ENCODE peak calls at places on chromosome 5, in six cellular contexts. L, I, T, E, D and U are unnamed samples.

GRCh38 chr5:114055318-114055788 is 306.5 kb upstream of the KCNN2 start:
- DNase-seq in L (no peak), I (no peak), T (no peak), E (peak), D (peak), U (peak)

GRCh38 chr5:53011233-53011632 is 22.1 kb downstream of the ITGA2 start:
- DNase-seq in L (no peak), I (no peak), T (no peak), E (no peak), D (no peak), U (no peak)

GRCh38 chr5:179287071-179287470 is 58.2 kb downstream of the ADAMTS2 start:
- DNase-seq in L (no peak), I (no peak), T (no peak), E (no peak), D (no peak), U (peak)

GRCh38 chr5:111225926-111226325 is 1.7 kb downstream of the CAMK4 start:
- DNase-seq in L (peak), I (no peak), T (no peak), E (no peak), D (no peak), U (no peak)

GRCh38 chr5:98428806-98429205 is 344.7 kb upstream of the RGMB start:
- DNase-seq in L (no peak), I (no peak), T (no peak), E (no peak), D (no peak), U (no peak)

GRCh38 chr5:106875591-106876297 is 795.0 kb downstream of the EFNA5 start:
- DNase-seq in L (no peak), I (peak), T (no peak), E (no peak), D (no peak), U (no peak)

GRCh38 chr5:113031557-113031956 is 55.0 kb downstream of the DCP2 start:
- DNase-seq in L (no peak), I (no peak), T (no peak), E (no peak), D (no peak), U (no peak)

GRCh38 chr5:127321465-127321864 is 30.9 kb downstream of the MEGF10 start:
- DNase-seq in L (no peak), I (no peak), T (no peak), E (no peak), D (no peak), U (no peak)

GRCh38 chr5:121021688-121022087 is 557.6 kb downstream of the PRR16 start:
- DNase-seq in L (no peak), I (no peak), T (no peak), E (no peak), D (no peak), U (no peak)

GRCh38 chr5:6402939-6403338 is 24.6 kb upstream of the MED10 start:
- DNase-seq in L (no peak), I (no peak), T (no peak), E (no peak), D (no peak), U (no peak)

GRCh38 chr5:42689391-42689790 is 67.2 kb upstream of the CCDC152 start:
- DNase-seq in L (no peak), I (peak), T (no peak), E (no peak), D (no peak), U (no peak)

GRCh38 chr5:168790037-168790635 is 211.0 kb upstream of the PANK3 start:
- DNase-seq in L (no peak), I (no peak), T (no peak), E (no peak), D (no peak), U (no peak)

GRCh38 chr5:139657363-139658321 is 9.5 kb downstream of the CXXC5 start:
- DNase-seq in L (no peak), I (no peak), T (no peak), E (peak), D (peak), U (no peak)

GRCh38 chr5:150517272-150518152 is 9.6 kb downstream of the NDST1 start:
- DNase-seq in L (no peak), I (peak), T (no peak), E (peak), D (peak), U (peak)

GRCh38 chr5:154559398-154560276 is 81.6 kb upstream of the HAND1 start:
- DNase-seq in L (no peak), I (no peak), T (no peak), E (no peak), D (no peak), U (no peak)

GRCh38 chr5:95399034-95399433 is 7.9 kb downstream of the FAM81B start:
- DNase-seq in L (no peak), I (no peak), T (no peak), E (no peak), D (no peak), U (no peak)

GRCh38 chr5:124661317-124662141 is 84.9 kb downstream of the ZNF608 start:
- DNase-seq in L (no peak), I (peak), T (no peak), E (peak), D (no peak), U (no peak)

GRCh38 chr5:126101901-126102300 is 321.3 kb upstream of the GRAMD2B start:
- DNase-seq in L (no peak), I (no peak), T (no peak), E (no peak), D (no peak), U (no peak)

GRCh38 chr5:166370928-166371690 is 1920.3 kb upstream of the WWC1 start:
- DNase-seq in L (no peak), I (peak), T (no peak), E (no peak), D (no peak), U (no peak)

GRCh38 chr5:166369326-166369725 is 1922.1 kb upstream of the WWC1 start:
- DNase-seq in L (no peak), I (no peak), T (no peak), E (no peak), D (no peak), U (no peak)

GRCh38 chr5:166367391-166367790 is 1924.1 kb upstream of the WWC1 start:
- DNase-seq in L (no peak), I (no peak), T (no peak), E (no peak), D (no peak), U (no peak)

GRCh38 chr5:166373817-166374216 is 1917.6 kb upstream of the WWC1 start:
- DNase-seq in L (no peak), I (no peak), T (no peak), E (no peak), D (no peak), U (no peak)

GRCh38 chr5:166369817-166370216 is 1921.6 kb upstream of the WWC1 start:
- DNase-seq in L (no peak), I (no peak), T (no peak), E (no peak), D (no peak), U (no peak)
- H3K27ac ChIP-seq in L (no peak), I (no peak), T (no peak), E (no peak), D (no peak), U (no peak)

GRCh38 chr5:93716453-93716852 is 24.9 kb downstream of the POU5F2 start:
- DNase-seq in L (no peak), I (no peak), T (no peak), E (no peak), D (no peak), U (no peak)
- H3K27ac ChIP-seq in L (no peak), I (no peak), T (no peak), E (no peak), D (no peak), U (no peak)

GRCh38 chr5:74173260-74173659 is 467.3 kb downstream of the ENC1 start:
- DNase-seq in L (no peak), I (no peak), T (no peak), E (no peak), D (no peak), U (no peak)
- H3K27ac ChIP-seq in L (no peak), I (no peak), T (no peak), E (no peak), D (no peak), U (no peak)

GRCh38 chr5:173472784-173473278 is 143.6 kb downstream of the BOD1 start:
- DNase-seq in L (no peak), I (no peak), T (no peak), E (peak), D (peak), U (no peak)

GRCh38 chr5:173475780-173476179 is 140.7 kb downstream of the BOD1 start:
- DNase-seq in L (no peak), I (no peak), T (no peak), E (no peak), D (no peak), U (no peak)

GRCh38 chr5:173472164-173472563 is 143.9 kb upstream of the STC2 start:
- DNase-seq in L (no peak), I (peak), T (peak), E (peak), D (peak), U (no peak)

GRCh38 chr5:173474881-173475287 is 141.6 kb downstream of the BOD1 start:
- DNase-seq in L (no peak), I (peak), T (no peak), E (no peak), D (no peak), U (no peak)

DNA sequence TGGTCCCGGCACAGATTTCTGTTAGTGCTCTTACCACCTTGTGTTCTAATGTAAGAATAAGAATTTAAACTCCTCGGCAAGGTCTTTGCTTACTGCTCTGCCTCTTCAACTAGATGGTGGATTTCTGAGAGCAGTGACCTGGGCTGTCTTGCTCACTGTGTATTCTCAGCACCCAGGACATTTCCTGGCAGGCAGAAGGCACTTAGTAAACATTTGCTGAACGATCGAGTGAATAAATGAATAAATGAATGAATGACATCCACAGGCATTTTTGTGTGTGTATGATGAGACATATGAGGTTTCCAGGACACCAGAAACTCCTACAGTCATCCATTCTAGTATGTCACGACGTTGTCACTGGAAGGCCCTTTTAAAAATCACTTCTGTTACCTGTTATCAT is 143.2 kb downstream of the BOD1 start:
- DNase-seq in L (no peak), I (peak), T (no peak), E (no peak), D (no peak), U (no peak)
- H3K27ac ChIP-seq in L (no peak), I (peak), T (peak), E (peak), D (peak), U (peak)

GRCh38 chr5:66561366-66561990 is 34.7 kb upstream of the MAST4 start:
- DNase-seq in L (no peak), I (no peak), T (no peak), E (no peak), D (no peak), U (no peak)

GRCh38 chr5:66567474-66567873 is 28.7 kb upstream of the MAST4 start:
- DNase-seq in L (no peak), I (no peak), T (no peak), E (no peak), D (no peak), U (no peak)

GRCh38 chr5:66560371-66560770 is 35.8 kb upstream of the MAST4 start:
- DNase-seq in L (no peak), I (no peak), T (no peak), E (no peak), D (no peak), U (no peak)

DNA sequence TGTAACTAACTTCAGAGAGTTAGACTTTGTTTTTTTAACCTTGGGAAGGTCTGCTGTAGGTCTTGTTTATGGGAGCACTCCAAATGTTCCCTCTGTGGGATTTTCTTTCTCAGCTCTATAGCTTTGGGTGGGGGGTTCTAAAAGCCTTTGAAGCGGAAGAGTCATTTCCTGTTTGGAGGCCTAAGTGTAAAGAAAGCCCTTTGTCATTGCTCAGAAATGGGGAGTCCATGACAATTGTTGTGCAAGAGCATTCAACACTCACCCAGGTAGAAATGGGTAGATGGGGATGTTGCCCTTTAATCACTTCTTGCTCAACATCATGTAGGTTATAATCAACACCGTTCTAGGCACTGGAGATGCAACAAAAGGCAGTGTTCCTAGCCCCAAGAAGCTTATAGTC is 30.3 kb upstream of the MAST4 start:
- DNase-seq in L (no peak), I (no peak), T (no peak), E (no peak), D (no peak), U (no peak)
- H3K27ac ChIP-seq in L (no peak), I (no peak), T (no peak), E (no peak), D (no peak), U (no peak)

GRCh38 chr5:61734001-61734400 is 401.9 kb downstream of the ZSWIM6 start:
- DNase-seq in L (no peak), I (no peak), T (no peak), E (no peak), D (no peak), U (no peak)

GRCh38 chr5:61732796-61733195 is 400.7 kb downstream of the ZSWIM6 start:
- DNase-seq in L (no peak), I (no peak), T (no peak), E (peak), D (no peak), U (no peak)

GRCh38 chr5:61735531-61735930 is 403.5 kb downstream of the ZSWIM6 start:
- DNase-seq in L (no peak), I (no peak), T (no peak), E (no peak), D (no peak), U (no peak)

GRCh38 chr5:61735999-61736398 is 403.9 kb downstream of the ZSWIM6 start:
- DNase-seq in L (no peak), I (no peak), T (no peak), E (no peak), D (no peak), U (no peak)

DNA sequence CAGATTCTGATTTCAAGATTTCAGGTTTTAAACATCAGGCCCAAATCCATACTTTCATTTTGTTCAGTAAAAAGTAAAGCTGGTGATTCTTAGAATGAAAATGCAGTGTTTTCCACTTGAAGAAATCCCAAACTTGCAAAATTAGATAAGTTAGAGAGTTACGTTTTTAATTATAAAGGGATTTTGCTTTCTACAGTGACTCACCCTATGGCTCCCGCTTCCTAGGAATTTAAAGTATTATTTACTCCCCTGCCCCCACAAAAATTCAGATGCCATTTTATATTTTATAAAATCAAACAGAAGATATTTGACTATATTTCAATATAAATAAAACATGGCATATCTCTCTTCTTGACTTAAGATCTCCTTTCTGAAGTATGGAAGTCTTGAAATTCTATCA is 402.9 kb downstream of the ZSWIM6 start:
- DNase-seq in L (no peak), I (no peak), T (no peak), E (no peak), D (no peak), U (no peak)
- H3K27ac ChIP-seq in L (no peak), I (no peak), T (no peak), E (no peak), D (no peak), U (no peak)

GRCh38 chr5:58940446-58940845 is 357.6 kb downstream of the RAB3C start:
- DNase-seq in L (no peak), I (no peak), T (no peak), E (no peak), D (no peak), U (no peak)
- H3K27ac ChIP-seq in L (no peak), I (no peak), T (no peak), E (no peak), D (no peak), U (no peak)